ENCODE peak calls at places on chromosomes 5 and 9, in seven cellular contexts. H is dorsolateral prefrontal cortex; W is T-helper 2 cell; D is RCC 7860; L is stimulated activated CD8-positive, alpha-beta memory T cell treated with anti-CD3 and anti-CD28 coated beads, Interleukin-4, amount 100 ng/mL, for 4 hours; K is activated T-cell treated with anti-CD3 and anti-CD28 coated beads for 1 hour; C is nucleus accumbens. V is an unnamed sample.

GRCh38 chr9:96453625-96454024 is 3.7 kb downstream of the HABP4 start:
- DNase-seq in H (peak), C (peak), L (no peak), W (no peak), K (no peak), D (no peak), V (no peak)

GRCh38 chr9:36632892-36633291 is 60.2 kb downstream of the MELK start:
- DNase-seq in D (no peak), C (no peak), W (no peak), L (no peak), K (no peak), H (no peak), V (no peak)

GRCh38 chr5:143920772-143921171 is 108.8 kb downstream of the HMHB1 start:
- DNase-seq in L (no peak), D (peak), W (no peak), H (no peak), C (no peak), K (no peak), V (no peak)

GRCh38 chr5:179143446-179143845 is 83.3 kb downstream of the ZNF354C start:
- DNase-seq in H (no peak), D (peak), W (no peak), K (no peak), C (no peak), L (no peak), V (no peak)

GRCh38 chr9:36960575-36960955 is 73.5 kb downstream of the PAX5 start:
- DNase-seq in W (no peak), C (no peak), D (no peak), L (no peak), H (no peak), K (no peak), V (no peak)

GRCh38 chr5:82272957-82273356 is 5.2 kb downstream of the RPS23 start:
- DNase-seq in L (no peak), W (no peak), H (no peak), C (no peak), D (no peak), K (no peak), V (no peak)

GRCh38 chr9:115531410-115532130 is 413.6 kb upstream of the TNC start:
- DNase-seq in D (no peak), C (no peak), L (no peak), H (no peak), K (no peak), W (no peak), V (no peak)

GRCh38 chr5:61053937-61054336 is 108.3 kb downstream of the SMIM15 start:
- DNase-seq in C (no peak), K (no peak), L (no peak), H (no peak), D (no peak), W (no peak), V (no peak)

GRCh38 chr5:1564182-1564748 is 40.5 kb upstream of the LPCAT1 start:
- DNase-seq in H (no peak), D (peak), W (no peak), C (no peak), L (no peak), K (no peak), V (no peak)

GRCh38 chr9:93667006-93667405 is 90.6 kb downstream of the PHF2 start:
- DNase-seq in W (peak), H (no peak), C (no peak), D (no peak), K (no peak), L (no peak), V (no peak)

GRCh38 chr9:138073808-138074207 is 196.2 kb downstream of the CACNA1B start:
- DNase-seq in K (no peak), D (no peak), H (no peak), L (no peak), W (no peak), C (no peak), V (no peak)

GRCh38 chr5:546376-546908 is 22.2 kb upstream of the SLC9A3 start:
- DNase-seq in L (no peak), C (no peak), W (peak), D (no peak), H (no peak), K (no peak), V (no peak)

GRCh38 chr5:19855929-19856328 is 132.1 kb downstream of the CDH18 start:
- DNase-seq in C (no peak), H (no peak), W (no peak), L (no peak), D (no peak), K (no peak), V (no peak)

GRCh38 chr5:89315194-89315593 is 432.2 kb upstream of the MEF2C start:
- DNase-seq in C (no peak), H (no peak), D (no peak), W (no peak), K (no peak), L (no peak), V (no peak)

GRCh38 chr5:51811883-51812282 is 428.6 kb downstream of the ISL1 start:
- DNase-seq in L (no peak), K (no peak), W (no peak), H (no peak), C (no peak), D (no peak), V (no peak)